ENCODE peak calls at places on chromosome 21, in nine cellular contexts. O is keratinocyte, D is SK-N-SH, T is upper lobe of right lung, N is psoas muscle, V is body of pancreas, W is cardiac muscle cell, L is H9, R is uterus. G is an unnamed sample.

GRCh38 chr21:45021428-45022347 is 52.7 kb upstream of the ADARB1 start:
- DNase-seq in O (no peak), D (no peak), T (no peak), N (peak; percentile 42), V (no peak), W (no peak), L (no peak), R (peak; percentile 9), G (no peak)

GRCh38 chr21:26389971-26390641 is 183.0 kb downstream of the CYYR1 start:
- DNase-seq in O (peak; percentile 100), D (no peak), T (no peak), N (no peak), V (no peak), W (peak; percentile 10), L (no peak), R (no peak), G (no peak)

GRCh38 chr21:35923971-35924370 is 136.4 kb downstream of the SETD4 start:
- DNase-seq in O (no peak), D (no peak), T (no peak), N (no peak), V (no peak), W (no peak), L (no peak), R (no peak), G (no peak)

GRCh38 chr21:45149021-45149420 is 74.6 kb downstream of the ADARB1 start:
- DNase-seq in O (no peak), D (no peak), T (no peak), N (no peak), V (no peak), W (no peak), L (no peak), R (no peak), G (no peak)

GRCh38 chr21:46317710-46318463 is 5.8 kb downstream of the C21orf58 start:
- DNase-seq in O (no peak), D (no peak), T (no peak), N (no peak), V (peak; percentile 60), W (no peak), L (peak; percentile 65), R (no peak), G (no peak)

GRCh38 chr21:16650984-16651383 is 861.9 kb upstream of the CXADR start:
- DNase-seq in O (no peak), D (no peak), T (no peak), N (no peak), V (no peak), W (no peak), L (no peak), R (no peak), G (no peak)

GRCh38 chr21:17799414-17800164 is 19.6 kb downstream of the C21orf91 start:
- DNase-seq in O (no peak), D (no peak), T (no peak), N (no peak), V (no peak), W (no peak), L (no peak), R (no peak), G (peak; percentile 43)

GRCh38 chr21:45048968-45049367 is 25.4 kb upstream of the ADARB1 start:
- DNase-seq in O (no peak), D (no peak), T (no peak), N (no peak), V (no peak), W (no peak), L (no peak), R (no peak), G (no peak)

GRCh38 chr21:18499761-18500376 is 96.3 kb upstream of the TMPRSS15 start:
- DNase-seq in O (no peak), D (peak; percentile 3), T (no peak), N (no peak), V (peak; percentile 44), W (peak; percentile 50), L (no peak), R (no peak), G (peak; percentile 5)

GRCh38 chr21:25005388-25005787 is 601.9 kb downstream of the MRPL39 start:
- DNase-seq in O (no peak), D (no peak), T (no peak), N (no peak), V (no peak), W (no peak), L (no peak), R (no peak), G (no peak)

GRCh38 chr21:25428537-25428936 is 178.7 kb downstream of the MRPL39 start:
- DNase-seq in O (no peak), D (no peak), T (no peak), N (no peak), V (no peak), W (no peak), L (no peak), R (no peak), G (no peak)

GRCh38 chr21:46297311-46298082 is 11.4 kb downstream of the YBEY start:
- DNase-seq in O (no peak), D (no peak), T (no peak), N (peak; percentile 70), V (no peak), W (peak; percentile 61), L (no peak), R (no peak), G (no peak)

GRCh38 chr21:35664683-35665082 is 395.6 kb downstream of the SETD4 start:
- DNase-seq in O (no peak), D (no peak), T (no peak), N (no peak), V (peak; percentile 13), W (no peak), L (no peak), R (no peak), G (no peak)

GRCh38 chr21:33884361-33885157 is 31.0 kb downstream of the ATP5PO start:
- DNase-seq in O (no peak), D (no peak), T (no peak), N (no peak), V (no peak), W (peak; percentile 56), L (no peak), R (no peak), G (no peak)

GRCh38 chr21:44598031-44598430 is 2.4 kb upstream of the KRTAP10-7 start:
- DNase-seq in O (no peak), D (no peak), T (no peak), N (no peak), V (no peak), W (no peak), L (peak; percentile 61), R (no peak), G (no peak)

GRCh38 chr21:44267655-44268142 is 6.0 kb upstream of the DNMT3L start:
- DNase-seq in O (no peak), D (no peak), T (no peak), N (peak; percentile 83), V (peak; percentile 9), W (no peak), L (no peak), R (peak; percentile 37), G (peak; percentile 19)

GRCh38 chr21:16342932-16343331 is 613.1 kb downstream of the USP25 start:
- DNase-seq in O (no peak), D (no peak), T (no peak), N (no peak), V (no peak), W (no peak), L (no peak), R (no peak), G (no peak)

DNA sequence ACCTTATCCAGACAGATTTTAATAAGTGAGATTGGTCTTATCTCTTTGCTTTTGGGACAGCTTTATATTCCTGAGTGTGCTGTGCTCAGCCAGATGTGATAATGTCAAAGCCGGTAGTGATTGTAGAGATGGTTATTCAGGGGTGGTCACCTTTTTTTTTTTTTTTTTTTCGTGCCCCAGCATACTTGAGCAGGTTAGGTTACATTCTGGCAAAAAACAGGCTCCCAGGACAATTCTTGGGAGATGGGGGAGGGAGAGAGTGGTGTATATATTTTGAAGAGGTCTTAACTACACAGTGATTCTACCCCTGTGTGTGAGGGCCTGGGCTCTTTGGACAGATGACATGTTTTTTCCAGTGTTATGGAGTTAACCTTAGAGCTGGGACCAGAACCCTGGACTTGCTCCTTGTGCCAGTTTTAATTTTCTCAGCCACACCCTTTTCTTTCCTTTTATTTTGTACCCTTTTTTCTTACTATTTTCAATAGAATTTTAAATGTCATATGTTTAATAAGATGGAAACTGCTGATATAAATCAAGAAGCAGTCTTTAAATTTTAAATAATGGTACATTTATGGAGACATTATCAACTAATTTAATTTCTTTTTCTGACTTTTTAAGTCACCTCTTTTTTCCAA is 88.4 kb downstream of the DYRK1A start:
- DNase-seq in O (no peak), D (peak; percentile 28), T (no peak), N (no peak), V (no peak), W (no peak), L (no peak), R (no peak), G (no peak)
- H3K4me1 ChIP-seq in O (peaks cover 46% of the 10 kb centered on the region), D (peaks cover 50% of the 10 kb centered on the region), T (peaks cover 52% of the 10 kb centered on the region), N (peaks cover 91% of the 10 kb centered on the region), V (peaks cover 49% of the 10 kb centered on the region), W (peaks cover 72% of the 10 kb centered on the region), L (peaks cover 18% of the 10 kb centered on the region), R (peaks cover 8% of the 10 kb centered on the region), G (peaks cover 90% of the 10 kb centered on the region)

GRCh38 chr21:39119696-39120290 is 63.5 kb downstream of the PSMG1 start:
- DNase-seq in O (no peak), D (no peak), T (no peak), N (no peak), V (no peak), W (no peak), L (no peak), R (no peak), G (no peak)
- H3K4me1 ChIP-seq in O (no peaks in the 10 kb centered on the region), D (no peaks in the 10 kb centered on the region), T (no peaks in the 10 kb centered on the region), N (peaks cover 19% of the 10 kb centered on the region), V (no peaks in the 10 kb centered on the region), W (peaks cover 14% of the 10 kb centered on the region), L (no peaks in the 10 kb centered on the region), R (no peaks in the 10 kb centered on the region), G (no peaks in the 10 kb centered on the region)

GRCh38 chr21:31607791-31608190 is 51.7 kb upstream of the SOD1 start:
- DNase-seq in O (no peak), D (no peak), T (no peak), N (no peak), V (no peak), W (no peak), L (no peak), R (no peak), G (no peak)

GRCh38 chr21:31609081-31609480 is 50.4 kb upstream of the SOD1 start:
- DNase-seq in O (no peak), D (no peak), T (no peak), N (no peak), V (no peak), W (no peak), L (no peak), R (no peak), G (no peak)

GRCh38 chr21:31612889-31613785 is 46.4 kb upstream of the SOD1 start:
- DNase-seq in O (no peak), D (no peak), T (peak; percentile 70), N (no peak), V (no peak), W (peak; percentile 8), L (no peak), R (no peak), G (no peak)

GRCh38 chr21:31614705-31615104 is 44.8 kb upstream of the SOD1 start:
- DNase-seq in O (no peak), D (no peak), T (no peak), N (no peak), V (no peak), W (no peak), L (no peak), R (no peak), G (no peak)

GRCh38 chr21:31611445-31611844 is 48.0 kb upstream of the SOD1 start:
- DNase-seq in O (no peak), D (no peak), T (no peak), N (no peak), V (no peak), W (no peak), L (no peak), R (no peak), G (no peak)
- H3K4me1 ChIP-seq in O (peaks cover 2% of the 10 kb centered on the region), D (no peaks in the 10 kb centered on the region), T (no peaks in the 10 kb centered on the region), N (no peaks in the 10 kb centered on the region), V (no peaks in the 10 kb centered on the region), W (no peaks in the 10 kb centered on the region), L (no peaks in the 10 kb centered on the region), R (no peaks in the 10 kb centered on the region), G (no peaks in the 10 kb centered on the region)

GRCh38 chr21:15061284-15061683 is 3.5 kb downstream of the NRIP1 start:
- DNase-seq in O (no peak), D (no peak), T (no peak), N (no peak), V (no peak), W (no peak), L (no peak), R (no peak), G (no peak)
- H3K4me1 ChIP-seq in O (peaks cover 23% of the 10 kb centered on the region), D (no peaks in the 10 kb centered on the region), T (peaks cover 57% of the 10 kb centered on the region), N (peaks cover 69% of the 10 kb centered on the region), V (peaks cover 63% of the 10 kb centered on the region), W (peaks cover 44% of the 10 kb centered on the region), L (peaks cover 4% of the 10 kb centered on the region), R (no peaks in the 10 kb centered on the region), G (peaks cover 54% of the 10 kb centered on the region)